ENCODE peak calls at places on chromosomes 13 and 19, in seven cellular contexts. E is H9, D is H1, J is neuronal stem cell, G is mesenchymal stem cell, V is mesendoderm, A is trophoblast cell. P is an unnamed sample.

GRCh38 chr19:43489310-43489709 is 15.2 kb downstream of the PHLDB3 start:
- DNase-seq in E (no peak), D (no peak), J (no peak), G (no peak), V (no peak), A (no peak), P (no peak)

GRCh38 chr13:28684257-28684656 is 25.3 kb downstream of the POMP start:
- DNase-seq in E (peak), D (peak), J (peak), G (no peak), V (peak), A (peak), P (no peak)

GRCh38 chr19:30437869-30438268 is 65.7 kb downstream of the ZNF536 start:
- DNase-seq in E (no peak), D (no peak), J (no peak), G (no peak), V (peak), A (no peak), P (no peak)

GRCh38 chr13:38398810-38399493 is 49.3 kb downstream of the UFM1 start:
- DNase-seq in E (no peak), D (no peak), J (no peak), G (peak), V (no peak), A (no peak), P (peak)

GRCh38 chr13:111368091-111368490 is 47.6 kb downstream of the TEX29 start:
- DNase-seq in E (no peak), D (no peak), J (no peak), G (no peak), V (no peak), A (no peak), P (no peak)

GRCh38 chr19:17505218-17505617 is 6.2 kb upstream of the PGLS start:
- DNase-seq in E (no peak), D (no peak), J (no peak), G (no peak), V (no peak), A (no peak), P (no peak)

GRCh38 chr19:38654478-38655079 is 7.1 kb downstream of the ACTN4 start:
- DNase-seq in E (no peak), D (no peak), J (no peak), G (peak), V (no peak), A (no peak), P (peak)

GRCh38 chr13:27954406-27954851 is 14.7 kb downstream of the CDX2 start:
- DNase-seq in E (peak), D (no peak), J (no peak), G (peak), V (peak), A (peak), P (no peak)

GRCh38 chr13:84121456-84121855 is 239.2 kb upstream of the SLITRK1 start:
- DNase-seq in E (no peak), D (no peak), J (peak), G (no peak), V (no peak), A (no peak), P (no peak)

GRCh38 chr13:24893863-24894262 is 129.9 kb downstream of the RNF17 start:
- DNase-seq in E (no peak), D (no peak), J (no peak), G (no peak), V (no peak), A (no peak), P (no peak)

GRCh38 chr19:48819366-48819816 is 8.6 kb upstream of the BCAT2 start:
- DNase-seq in E (no peak), D (no peak), J (no peak), G (no peak), V (no peak), A (no peak), P (peak)

GRCh38 chr19:12796146-12797071 is 5.1 kb downstream of the JUNB start:
- DNase-seq in E (peak), D (no peak), J (peak), G (peak), V (peak), A (peak), P (peak)

GRCh38 chr19:38900220-38900629 is 456 bp downstream of the NFKBIB start:
- DNase-seq in E (no peak), D (no peak), J (no peak), G (no peak), V (no peak), A (peak), P (no peak)

GRCh38 chr19:55070755-55071502 is 4.7 kb upstream of the EPS8L1 start:
- DNase-seq in E (no peak), D (no peak), J (no peak), G (peak), V (no peak), A (peak), P (peak)

GRCh38 chr19:19599190-19599535 is 19.3 kb downstream of the PBX4 start:
- DNase-seq in E (no peak), D (no peak), J (no peak), G (no peak), V (no peak), A (no peak), P (no peak)

GRCh38 chr19:42032428-42032827 is 37.6 kb downstream of the GRIK5 start:
- DNase-seq in E (peak), D (peak), J (no peak), G (no peak), V (peak), A (no peak), P (no peak)

GRCh38 chr19:38142176-38143035 is 81.6 kb downstream of the DPF1 start:
- DNase-seq in E (peak), D (peak), J (peak), G (peak), V (peak), A (peak), P (peak)

GRCh38 chr19:29263305-29264080 is 50.5 kb upstream of the UQCRFS1 start:
- DNase-seq in E (peak), D (no peak), J (peak), G (no peak), V (peak), A (peak), P (peak)

GRCh38 chr13:107276936-107277335 is 709.0 kb upstream of the ARGLU1 start:
- DNase-seq in E (no peak), D (no peak), J (no peak), G (no peak), V (no peak), A (no peak), P (peak)

GRCh38 chr13:99982741-99983400 is 1.3 kb downstream of the ZIC2 start:
- DNase-seq in E (no peak), D (no peak), J (no peak), G (no peak), V (peak), A (no peak), P (no peak)

GRCh38 chr13:36571444-36571843 is 102.4 kb upstream of the SERTM1 start:
- DNase-seq in E (no peak), D (no peak), J (no peak), G (no peak), V (no peak), A (peak), P (no peak)

GRCh38 chr19:57664269-57665127 is 4.2 kb upstream of the ZSCAN4 start:
- DNase-seq in E (peak), D (no peak), J (peak), G (peak), V (peak), A (peak), P (peak)

GRCh38 chr19:45470147-45471081 is 2.6 kb downstream of the FOSB start:
- DNase-seq in E (no peak), D (no peak), J (no peak), G (peak), V (peak), A (peak), P (peak)

GRCh38 chr13:112688560-112689497 is 1.0 kb upstream of the ATP11A start:
- DNase-seq in E (peak), D (no peak), J (no peak), G (peak), V (peak), A (no peak), P (no peak)

GRCh38 chr13:105998233-105998550 is 537.3 kb downstream of the EFNB2 start:
- DNase-seq in E (no peak), D (no peak), J (no peak), G (no peak), V (no peak), A (no peak), P (no peak)

GRCh38 chr13:43057653-43058317 is 34.4 kb downstream of the DNAJC15 start:
- DNase-seq in E (peak), D (no peak), J (no peak), G (peak), V (peak), A (no peak), P (no peak)

GRCh38 chr19:10104665-10105221 is 1.4 kb upstream of the PPAN start:
- DNase-seq in E (no peak), D (no peak), J (no peak), G (no peak), V (no peak), A (no peak), P (no peak)

GRCh38 chr19:38547446-38547845 is 70.3 kb downstream of the MAP4K1 start:
- DNase-seq in E (no peak), D (no peak), J (no peak), G (no peak), V (no peak), A (no peak), P (no peak)

GRCh38 chr19:31340059-31341025 is 8.9 kb downstream of the TSHZ3 start:
- DNase-seq in E (peak), D (no peak), J (no peak), G (peak), V (no peak), A (no peak), P (peak)

GRCh38 chr13:40109324-40109958 is 454.0 kb downstream of the COG6 start:
- DNase-seq in E (no peak), D (no peak), J (no peak), G (peak), V (no peak), A (peak), P (peak)

GRCh38 chr19:14146789-14147216 is 10.4 kb upstream of the ASF1B start:
- DNase-seq in E (no peak), D (no peak), J (no peak), G (peak), V (no peak), A (peak), P (peak)

GRCh38 chr13:76751278-76751677 is 134.9 kb downstream of the KCTD12 start:
- DNase-seq in E (no peak), D (no peak), J (no peak), G (no peak), V (no peak), A (no peak), P (no peak)

GRCh38 chr13:76741624-76742023 is 144.6 kb downstream of the KCTD12 start:
- DNase-seq in E (no peak), D (no peak), J (no peak), G (peak), V (no peak), A (no peak), P (peak)

GRCh38 chr13:76745246-76746200 is 140.7 kb downstream of the KCTD12 start:
- DNase-seq in E (no peak), D (no peak), J (no peak), G (peak), V (no peak), A (no peak), P (no peak)
- H3K23ac ChIP-seq in E (no peak), D (no peak), J (no peak), G (no peak), V (no peak), A (no peak), P (no peak)

DNA sequence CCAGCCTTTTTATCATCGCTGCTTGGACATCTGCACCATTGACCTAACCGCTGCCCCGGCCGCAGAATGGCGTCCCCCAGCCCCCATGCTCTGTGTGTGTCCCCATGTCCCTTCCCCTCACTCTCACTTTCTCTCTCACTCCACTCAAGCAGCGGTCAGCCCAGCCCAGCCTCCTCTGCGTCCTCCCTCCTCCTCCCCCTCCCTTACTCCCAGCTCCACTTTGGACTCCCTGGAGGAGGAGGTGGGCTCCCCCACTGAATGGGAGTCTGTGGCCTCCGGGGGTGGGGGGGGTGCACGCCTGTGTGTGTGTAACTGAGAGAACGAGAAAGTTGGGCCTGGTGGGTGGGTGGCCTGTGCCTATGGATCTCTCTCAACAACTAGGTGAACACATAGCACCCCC is 2.2 kb downstream of the MAP2K7 start:
- DNase-seq in E (no peak), D (no peak), J (no peak), G (no peak), V (no peak), A (no peak), P (no peak)
- H3K23ac ChIP-seq in E (no peak), D (no peak), J (peak), G (no peak), V (no peak), A (no peak), P (no peak)

GRCh38 chr13:79290595-79291244 is 115.3 kb downstream of the RBM26 start:
- DNase-seq in E (no peak), D (no peak), J (no peak), G (no peak), V (peak), A (no peak), P (no peak)
- H3K23ac ChIP-seq in E (no peak), D (no peak), J (no peak), G (no peak), V (no peak), A (no peak), P (no peak)

GRCh38 chr19:6199240-6199983 is 63.9 kb downstream of the ACSBG2 start:
- DNase-seq in E (peak), D (peak), J (peak), G (peak), V (peak), A (peak), P (peak)
- H3K23ac ChIP-seq in E (no peak), D (no peak), J (peak), G (no peak), V (no peak), A (no peak), P (peak)

GRCh38 chr19:56405062-56405461 is 930 bp downstream of the ZNF583 start:
- DNase-seq in E (no peak), D (no peak), J (no peak), G (no peak), V (no peak), A (no peak), P (no peak)

GRCh38 chr19:56403261-56403660 is 871 bp upstream of the ZNF583 start:
- DNase-seq in E (no peak), D (no peak), J (no peak), G (no peak), V (no peak), A (no peak), P (peak)

GRCh38 chr19:56403764-56404704 is at the start of gene ZNF583:
- DNase-seq in E (peak), D (peak), J (peak), G (peak), V (peak), A (peak), P (peak)

GRCh38 chr19:56400485-56400884 is 3.6 kb upstream of the ZNF583 start:
- DNase-seq in E (no peak), D (no peak), J (no peak), G (no peak), V (no peak), A (no peak), P (no peak)

DNA sequence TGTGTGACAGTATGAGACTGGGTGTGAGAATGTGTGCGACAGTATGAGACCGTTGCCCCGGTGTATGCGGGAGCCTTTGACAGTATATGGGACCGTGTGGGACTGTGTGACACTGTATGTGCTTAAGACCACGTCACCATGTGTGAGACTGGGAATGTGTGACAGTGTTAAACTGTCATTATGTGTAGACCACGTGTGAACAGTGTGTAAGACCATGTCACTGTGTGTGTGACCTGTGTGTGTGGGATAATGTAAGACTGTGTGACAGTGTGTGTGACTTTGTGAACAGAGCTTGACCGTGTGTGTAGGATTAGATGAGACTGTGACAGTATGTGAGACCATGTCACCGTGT is 549 bp downstream of the ZNF583 start:
- DNase-seq in E (no peak), D (no peak), J (no peak), G (no peak), V (no peak), A (no peak), P (no peak)
- H3K23ac ChIP-seq in E (peak), D (no peak), J (peak), G (no peak), V (no peak), A (peak), P (peak)